ENCODE peak calls at places on chromosomes 1 and 21, in five cellular contexts. U, W, R, Q and X are unnamed samples.

GRCh38 chr1:150281221-150281757 is 1.1 kb upstream of the CIART start:
- DNase-seq in U (peak; percentile 70), W (peak; percentile 78), R (no peak), Q (peak; percentile 82), X (peak; percentile 71)

GRCh38 chr1:187862506-187862905 is 1033.8 kb downstream of the PLA2G4A start:
- DNase-seq in U (no peak), W (no peak), R (no peak), Q (no peak), X (no peak)

GRCh38 chr1:18109058-18109755 is 1.6 kb downstream of the IGSF21 start:
- DNase-seq in U (no peak), W (no peak), R (no peak), Q (no peak), X (no peak)

GRCh38 chr21:46120301-46121285 is 22.7 kb downstream of the COL6A2 start:
- DNase-seq in U (no peak), W (no peak), R (peak; percentile 69), Q (no peak), X (no peak)

GRCh38 chr1:91846007-91846620 is 39.8 kb downstream of the TGFBR3 start:
- DNase-seq in U (peak; percentile 46), W (peak; percentile 70), R (no peak), Q (peak; percentile 47), X (peak; percentile 7)

GRCh38 chr1:27603320-27603961 is 503 bp downstream of the AHDC1 start:
- DNase-seq in U (no peak), W (peak; percentile 47), R (peak; percentile 86), Q (no peak), X (no peak)

GRCh38 chr1:172938676-172939075 is 112.1 kb downstream of the TNFSF18 start:
- DNase-seq in U (peak; percentile 75), W (no peak), R (no peak), Q (no peak), X (no peak)

GRCh38 chr1:94866178-94866822 is 46.1 kb downstream of the SLC44A3 start:
- DNase-seq in U (peak; percentile 86), W (no peak), R (no peak), Q (no peak), X (no peak)

GRCh38 chr21:15063081-15063820 is 1.5 kb downstream of the NRIP1 start:
- DNase-seq in U (peak; percentile 18), W (no peak), R (no peak), Q (no peak), X (peak; percentile 55)

GRCh38 chr1:96538001-96538649 is 183.5 kb upstream of the PTBP2 start:
- DNase-seq in U (peak; percentile 68), W (peak; percentile 13), R (no peak), Q (peak; percentile 63), X (no peak)

GRCh38 chr1:75501565-75501964 is 109.3 kb downstream of the SLC44A5 start:
- DNase-seq in U (no peak), W (no peak), R (no peak), Q (no peak), X (peak; percentile 5)

GRCh38 chr1:208682664-208683013 is 438.5 kb upstream of the PLXNA2 start:
- DNase-seq in U (no peak), W (peak; percentile 8), R (no peak), Q (no peak), X (no peak)

GRCh38 chr21:25512095-25513086 is 94.9 kb downstream of the MRPL39 start:
- DNase-seq in U (no peak), W (no peak), R (no peak), Q (peak; percentile 37), X (no peak)

GRCh38 chr1:156259805-156260204 is 11.9 kb upstream of the PAQR6 start:
- DNase-seq in U (no peak), W (no peak), R (no peak), Q (no peak), X (peak; percentile 31)

GRCh38 chr1:97094257-97094972 is 372.8 kb downstream of the PTBP2 start:
- DNase-seq in U (peak; percentile 94), W (no peak), R (no peak), Q (no peak), X (no peak)

GRCh38 chr1:23645338-23645737 is 46.3 kb upstream of the RPL11 start:
- DNase-seq in U (no peak), W (no peak), R (no peak), Q (no peak), X (no peak)

GRCh38 chr1:196933531-196934189 is 9.9 kb upstream of the CFHR2 start:
- DNase-seq in U (no peak), W (no peak), R (no peak), Q (no peak), X (no peak)

GRCh38 chr1:10646347-10646861 is 150.0 kb downstream of the CASZ1 start:
- DNase-seq in U (peak; percentile 67), W (no peak), R (no peak), Q (no peak), X (no peak)

GRCh38 chr1:39898648-39899603 is 2.8 kb downstream of the MYCL start:
- DNase-seq in U (peak; percentile 64), W (peak; percentile 44), R (no peak), Q (no peak), X (peak; percentile 19)

GRCh38 chr1:155125946-155126493 is 1.7 kb upstream of the EFNA1 start:
- DNase-seq in U (no peak), W (peak; percentile 94), R (no peak), Q (peak; percentile 54), X (no peak)

GRCh38 chr1:163730366-163730765 is 408.6 kb downstream of the NUF2 start:
- DNase-seq in U (no peak), W (no peak), R (no peak), Q (no peak), X (no peak)

GRCh38 chr1:66982561-66983285 is 57.9 kb downstream of the MIER1 start:
- DNase-seq in U (no peak), W (no peak), R (no peak), Q (no peak), X (no peak)

GRCh38 chr21:46390603-46391545 is 66.9 kb downstream of the PCNT start:
- DNase-seq in U (no peak), W (no peak), R (no peak), Q (no peak), X (no peak)

GRCh38 chr21:41658321-41658720 is 108.5 kb downstream of the RIPK4 start:
- DNase-seq in U (no peak), W (no peak), R (peak; percentile 31), Q (no peak), X (no peak)

GRCh38 chr1:226308723-226309397 is at the start of gene LIN9:
- DNase-seq in U (peak; percentile 87), W (peak; percentile 94), R (peak; percentile 95), Q (peak; percentile 89), X (peak; percentile 94)
- TF ChIP-seq POLR2A in U (peak; percentile 61), W (peak; percentile 27), R (no peak), Q (peak; percentile 23), X (peak; percentile 91)

DNA sequence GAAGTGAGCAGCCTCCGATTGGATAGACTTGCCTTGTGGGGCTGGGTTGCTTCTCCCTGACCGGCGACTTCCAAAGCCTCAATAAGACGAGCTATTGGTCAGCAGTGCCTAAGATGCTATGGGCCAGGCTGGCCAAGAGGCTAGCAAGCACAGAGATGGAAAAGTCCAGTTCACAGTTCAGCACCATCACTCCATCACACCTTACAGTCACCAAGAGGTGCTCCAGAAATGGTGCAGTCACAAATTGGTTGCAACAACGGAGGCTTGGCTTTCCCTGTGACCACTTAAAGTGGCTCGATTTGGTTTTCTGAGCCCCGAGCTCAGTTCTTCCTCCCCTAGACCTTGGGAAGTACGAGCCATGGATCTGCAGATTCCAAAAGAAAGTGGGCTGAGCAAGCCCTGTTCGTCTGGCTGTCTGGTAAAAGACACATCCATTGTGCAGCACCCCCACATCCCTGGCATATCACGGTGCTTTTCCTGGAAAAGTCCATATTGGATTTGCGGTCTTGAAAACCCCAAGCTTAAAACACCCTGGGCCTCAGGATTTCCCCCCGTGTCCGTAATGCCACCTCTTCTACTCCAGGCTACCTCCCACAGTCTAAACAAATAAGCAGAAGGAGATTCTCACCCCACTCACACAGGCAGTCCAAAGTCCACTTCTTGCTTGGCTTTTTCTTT is 1.3 kb downstream of the SLAMF1 start:
- DNase-seq in U (no peak), W (no peak), R (no peak), Q (no peak), X (no peak)
- TF ChIP-seq POLR2A in U (no peak), W (no peak), R (no peak), Q (no peak), X (no peak)

GRCh38 chr1:7007902-7008301 is 222.6 kb downstream of the CAMTA1 start:
- DNase-seq in U (no peak), W (no peak), R (no peak), Q (no peak), X (no peak)
- TF ChIP-seq POLR2A in U (no peak), W (no peak), R (no peak), Q (no peak), X (no peak)

DNA sequence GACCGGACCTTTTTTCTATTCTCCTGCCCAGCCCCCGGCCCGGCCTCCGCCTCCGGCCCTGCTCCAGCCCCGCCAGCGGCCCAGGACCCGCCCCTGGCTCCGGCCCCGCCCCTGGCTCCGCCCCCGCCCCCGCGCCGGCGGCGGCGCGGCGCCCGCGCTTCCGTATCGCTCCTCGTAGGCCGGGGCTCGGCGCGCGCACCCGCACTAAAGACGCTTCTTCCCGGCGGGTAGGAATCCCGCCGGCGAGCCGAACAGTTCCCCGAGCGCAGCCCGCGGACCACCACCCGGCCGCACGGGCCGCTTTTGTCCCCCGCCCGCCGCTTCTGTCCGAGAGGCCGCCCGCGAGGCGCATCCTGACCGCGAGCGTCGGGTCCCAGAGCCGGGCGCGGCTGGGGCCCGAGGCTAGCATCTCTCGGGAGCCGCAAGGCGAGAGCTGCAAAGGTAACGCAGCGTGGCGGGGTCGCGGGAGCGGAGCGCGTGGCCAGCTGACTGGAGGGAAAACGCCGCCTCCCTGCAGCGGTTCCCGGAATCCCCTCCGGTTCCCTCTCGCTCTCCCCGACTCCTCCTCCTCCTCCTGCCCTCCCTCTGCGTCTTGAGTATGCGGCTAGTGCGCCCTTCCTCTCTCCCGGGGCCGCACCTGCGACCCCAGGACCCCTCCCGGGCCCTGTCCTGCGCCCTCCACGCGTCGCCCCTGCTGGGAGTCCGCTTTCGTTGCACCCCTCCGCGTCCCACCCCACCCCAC is at the start of gene IFNAR2:
- DNase-seq in U (peak; percentile 39), W (peak; percentile 81), R (no peak), Q (peak; percentile 43), X (peak; percentile 81)
- TF ChIP-seq POLR2A in U (peak; percentile 36), W (peak; percentile 61), R (peak; percentile 56), Q (peak; percentile 81), X (peak; percentile 47)

GRCh38 chr1:229342305-229342901 is 444 bp downstream of the CCSAP start:
- DNase-seq in U (peak; percentile 57), W (peak; percentile 92), R (peak; percentile 91), Q (peak; percentile 76), X (peak; percentile 86)
- TF ChIP-seq POLR2A in U (no peak), W (peak; percentile 63), R (no peak), Q (peak; percentile 74), X (peak; percentile 44)

GRCh38 chr1:151340870-151341754 is 5.9 kb downstream of the RFX5 start:
- DNase-seq in U (peak; percentile 86), W (peak; percentile 38), R (no peak), Q (peak; percentile 73), X (peak; percentile 82)
- TF ChIP-seq POLR2A in U (no peak), W (no peak), R (no peak), Q (no peak), X (peak; percentile 19)

DNA sequence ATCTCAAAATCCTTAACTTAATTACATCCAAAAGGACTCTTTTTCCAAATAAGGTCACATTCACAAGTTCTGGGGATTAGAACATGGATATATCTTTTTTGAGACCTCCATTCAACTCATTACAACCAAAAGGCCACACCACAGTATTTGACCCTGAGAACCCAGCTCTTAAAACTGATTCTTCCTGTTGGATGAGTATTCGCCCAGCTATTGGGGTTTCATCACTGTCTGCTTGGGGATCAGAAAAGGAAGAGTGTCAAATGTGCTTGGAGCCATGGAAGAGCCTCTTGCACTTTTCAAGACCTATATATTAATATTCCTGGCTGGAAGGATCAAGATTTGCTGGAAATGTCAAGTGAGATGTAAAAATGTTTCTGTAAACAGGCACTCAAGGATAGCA is 5.4 kb upstream of the TINAGL1 start:
- DNase-seq in U (no peak), W (no peak), R (no peak), Q (no peak), X (no peak)
- TF ChIP-seq POLR2A in U (no peak), W (no peak), R (no peak), Q (no peak), X (no peak)